ENCODE peak calls at places on chromosomes 11 and 22, in five cellular contexts. Y, A, L, C and M are unnamed samples.

GRCh38 chr11:128913806-128914205 is 22.6 kb downstream of the KCNJ5 start:
- DNase-seq in L (no peak), A (no peak), C (no peak), Y (no peak), M (no peak)

GRCh38 chr11:96019810-96020747 is 96.2 kb upstream of the MTMR2 start:
- DNase-seq in C (no peak), A (no peak), L (no peak), Y (no peak), M (no peak)

GRCh38 chr11:581342-581741 is 5.1 kb downstream of the PHRF1 start:
- DNase-seq in L (no peak), C (no peak), Y (no peak), A (no peak), M (no peak)

GRCh38 chr11:105579111-105579510 is 30.8 kb upstream of the GRIA4 start:
- DNase-seq in C (no peak), A (no peak), Y (no peak), L (no peak), M (no peak)

GRCh38 chr11:97902828-97903227 is 1117.9 kb upstream of the CNTN5 start:
- DNase-seq in Y (no peak), A (no peak), L (no peak), C (no peak), M (no peak)

GRCh38 chr22:35114296-35114980 is 48.5 kb downstream of the ISX start:
- DNase-seq in C (no peak), Y (no peak), A (no peak), L (no peak), M (no peak)

GRCh38 chr11:927871-928270 is 2.2 kb downstream of the AP2A2 start:
- DNase-seq in L (peak), A (no peak), C (no peak), Y (no peak), M (no peak)

GRCh38 chr11:15412054-15412453 is 297.3 kb downstream of the INSC start:
- DNase-seq in Y (no peak), A (no peak), L (no peak), C (no peak), M (no peak)

GRCh38 chr11:73965076-73965763 is 14.4 kb downstream of the DNAJB13 start:
- DNase-seq in C (peak), A (no peak), Y (no peak), L (no peak), M (no peak)

GRCh38 chr11:105829084-105829483 is 193.0 kb downstream of the MSANTD4 start:
- DNase-seq in C (no peak), A (no peak), L (no peak), Y (no peak), M (no peak)

GRCh38 chr11:70398834-70399680 is 728 bp downstream of the CTTN start:
- DNase-seq in A (no peak), Y (no peak), C (no peak), L (no peak), M (no peak)

GRCh38 chr11:117841582-117842031 is 17.1 kb upstream of the FXYD2 start:
- DNase-seq in Y (no peak), A (no peak), L (no peak), C (no peak), M (no peak)

GRCh38 chr11:1113405-1114201 is 38.9 kb downstream of the MUC2 start:
- DNase-seq in L (no peak), A (peak), Y (no peak), C (no peak), M (no peak)

GRCh38 chr11:36409152-36409713 is 100.8 kb downstream of the TRAF6 start:
- DNase-seq in Y (peak), C (peak), A (no peak), L (peak), M (peak)

GRCh38 chr11:130115218-130115617 is 44.4 kb upstream of the ST14 start:
- DNase-seq in C (peak), A (no peak), L (no peak), Y (peak), M (peak)

GRCh38 chr11:61756452-61757212 is 4.2 kb downstream of the MYRF start:
- DNase-seq in L (peak), Y (peak), A (no peak), C (peak), M (peak)

GRCh38 chr11:10605941-10606381 is 37.5 kb upstream of the LYVE1 start:
- DNase-seq in Y (peak), L (no peak), C (peak), A (no peak), M (peak)

GRCh38 chr11:1453611-1454386 is 32.8 kb downstream of the MOB2 start:
- DNase-seq in L (peak), C (no peak), A (peak), Y (no peak), M (no peak)

GRCh38 chr11:111725621-111726020 is 40.6 kb downstream of the PPP2R1B start:
- DNase-seq in Y (no peak), L (no peak), C (no peak), A (no peak), M (no peak)

GRCh38 chr11:111723595-111723994 is 42.6 kb downstream of the PPP2R1B start:
- DNase-seq in A (no peak), Y (no peak), C (peak), L (no peak), M (no peak)

GRCh38 chr11:111727431-111727830 is 38.8 kb downstream of the PPP2R1B start:
- DNase-seq in C (no peak), L (no peak), Y (no peak), A (no peak), M (no peak)

GRCh38 chr11:111724615-111725129 is 41.5 kb downstream of the PPP2R1B start:
- DNase-seq in A (no peak), C (no peak), Y (no peak), L (no peak), M (no peak)

DNA sequence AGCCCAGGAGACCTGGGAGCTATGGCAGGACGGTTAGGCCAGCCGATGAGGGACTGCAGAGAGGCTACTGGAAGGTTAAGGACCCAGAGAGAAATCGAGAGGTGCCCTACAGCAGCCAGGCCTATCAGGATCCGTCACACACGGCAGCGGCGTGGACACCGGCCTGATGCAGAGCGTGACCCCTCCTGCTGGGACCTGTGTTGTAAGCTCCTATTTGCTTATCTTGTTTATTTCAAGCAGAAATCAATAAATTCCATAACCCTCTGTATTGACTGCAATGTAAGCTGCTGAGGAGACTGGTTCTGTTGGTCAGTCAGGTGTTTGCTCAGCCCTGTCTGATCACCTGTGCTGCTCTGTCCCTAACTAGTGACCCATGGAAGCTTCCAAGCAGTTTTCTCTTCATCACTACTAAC is 39.9 kb downstream of the PPP2R1B start:
- DNase-seq in Y (no peak), L (no peak), A (no peak), C (no peak), M (no peak)
- H3K4me3 ChIP-seq in Y (no peak), L (no peak), A (no peak), C (no peak), M (no peak)

GRCh38 chr22:37426532-37427127 is 649 bp downstream of the ELFN2 start:
- DNase-seq in C (no peak), L (no peak), A (no peak), Y (no peak), M (no peak)
- H3K4me3 ChIP-seq in C (peak), L (no peak), A (peak), Y (peak), M (peak)

DNA sequence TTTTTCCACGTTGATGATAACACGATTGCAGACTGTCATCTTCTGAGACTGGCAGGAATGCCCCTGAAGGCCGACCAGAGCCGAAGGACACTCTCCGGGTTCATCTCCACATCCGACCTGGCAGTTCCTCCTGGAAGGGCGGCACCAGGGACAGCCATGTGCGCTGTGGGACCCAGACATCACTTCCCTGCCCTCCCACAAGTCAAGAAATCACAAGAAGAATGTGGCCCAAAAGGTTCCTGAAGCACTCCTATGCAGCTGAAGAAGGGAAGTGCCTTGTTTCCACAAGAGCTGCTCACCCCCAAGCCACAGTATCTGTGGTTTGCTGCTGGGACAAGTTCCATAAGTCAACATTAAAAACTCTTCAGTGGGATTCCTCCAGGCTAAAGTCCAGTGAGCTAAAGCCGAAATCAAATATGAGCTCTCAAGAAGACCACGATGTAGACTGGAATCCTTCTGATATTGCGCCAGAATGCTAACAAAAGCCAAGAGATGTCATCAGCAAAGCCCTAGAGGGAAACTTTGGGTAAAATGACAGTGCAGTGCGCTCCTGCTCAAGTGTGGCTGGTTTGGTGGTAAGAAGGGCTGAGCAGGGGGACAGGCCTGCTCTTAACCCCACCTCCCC is 21.2 kb downstream of the PACSIN2 start:
- DNase-seq in L (no peak), Y (peak), A (no peak), C (peak), M (peak)
- H3K4me3 ChIP-seq in L (no peak), Y (no peak), A (no peak), C (no peak), M (no peak)

DNA sequence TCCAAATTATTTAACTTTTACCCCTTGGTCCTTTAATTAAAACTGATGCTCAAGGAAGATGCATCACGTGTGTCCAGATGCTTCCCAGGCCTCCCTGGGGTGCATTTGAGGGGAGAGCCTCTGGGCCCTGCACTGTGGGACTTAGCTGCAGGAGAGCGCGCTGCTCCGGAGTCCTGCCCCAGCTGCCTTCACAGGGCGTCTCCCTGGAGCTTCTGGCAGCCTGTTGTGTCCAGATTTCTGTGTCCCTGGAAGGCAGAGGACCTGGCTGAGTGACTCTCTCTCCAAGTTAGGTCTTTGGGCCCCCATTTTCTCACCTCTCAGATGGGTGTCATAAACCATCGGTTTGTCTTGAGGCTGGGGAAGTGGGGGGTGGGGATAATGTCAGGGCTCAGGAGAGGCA is 3.0 kb downstream of the ARHGAP8 start:
- DNase-seq in L (no peak), Y (no peak), A (no peak), C (no peak), M (no peak)
- H3K4me3 ChIP-seq in L (no peak), Y (no peak), A (peak), C (no peak), M (no peak)

GRCh38 chr22:20999350-21000214 is 2.3 kb downstream of the THAP7 start:
- DNase-seq in C (no peak), L (no peak), A (no peak), Y (no peak), M (no peak)
- H3K4me3 ChIP-seq in C (no peak), L (no peak), A (no peak), Y (no peak), M (no peak)

GRCh38 chr11:64341851-64342791 is 2.1 kb downstream of the CCDC88B start:
- DNase-seq in A (peak), L (peak), C (peak), Y (peak), M (peak)

GRCh38 chr11:64339319-64339718 is 685 bp upstream of the CCDC88B start:
- DNase-seq in Y (no peak), L (peak), A (no peak), C (no peak), M (no peak)

GRCh38 chr11:64339754-64340408 is at the start of gene CCDC88B:
- DNase-seq in Y (no peak), C (no peak), A (no peak), L (peak), M (no peak)

GRCh38 chr11:64341429-64341828 is 1.4 kb downstream of the CCDC88B start:
- DNase-seq in A (no peak), L (no peak), Y (no peak), C (no peak), M (no peak)

GRCh38 chr11:64340671-64341335 is 799 bp downstream of the CCDC88B start:
- DNase-seq in L (peak), C (no peak), A (peak), Y (no peak), M (no peak)
- H3K4me3 ChIP-seq in L (no peak), C (no peak), A (peak), Y (no peak), M (no peak)

GRCh38 chr11:67466367-67466766 is 2.7 kb downstream of the TMEM134 start:
- DNase-seq in L (no peak), C (no peak), Y (no peak), A (no peak), M (no peak)

GRCh38 chr11:67468509-67468834 is 579 bp downstream of the TMEM134 start:
- DNase-seq in Y (no peak), C (no peak), A (no peak), L (peak), M (no peak)

GRCh38 chr11:67468056-67468455 is 995 bp downstream of the TMEM134 start:
- DNase-seq in Y (no peak), C (no peak), L (no peak), A (no peak), M (no peak)

GRCh38 chr11:67468835-67469811 is at the start of gene TMEM134:
- DNase-seq in C (peak), Y (peak), L (peak), A (peak), M (peak)

GRCh38 chr11:67466962-67467771 is 1.9 kb downstream of the TMEM134 start:
- DNase-seq in C (no peak), Y (no peak), A (no peak), L (no peak), M (no peak)
- H3K4me3 ChIP-seq in C (no peak), Y (no peak), A (no peak), L (no peak), M (no peak)

DNA sequence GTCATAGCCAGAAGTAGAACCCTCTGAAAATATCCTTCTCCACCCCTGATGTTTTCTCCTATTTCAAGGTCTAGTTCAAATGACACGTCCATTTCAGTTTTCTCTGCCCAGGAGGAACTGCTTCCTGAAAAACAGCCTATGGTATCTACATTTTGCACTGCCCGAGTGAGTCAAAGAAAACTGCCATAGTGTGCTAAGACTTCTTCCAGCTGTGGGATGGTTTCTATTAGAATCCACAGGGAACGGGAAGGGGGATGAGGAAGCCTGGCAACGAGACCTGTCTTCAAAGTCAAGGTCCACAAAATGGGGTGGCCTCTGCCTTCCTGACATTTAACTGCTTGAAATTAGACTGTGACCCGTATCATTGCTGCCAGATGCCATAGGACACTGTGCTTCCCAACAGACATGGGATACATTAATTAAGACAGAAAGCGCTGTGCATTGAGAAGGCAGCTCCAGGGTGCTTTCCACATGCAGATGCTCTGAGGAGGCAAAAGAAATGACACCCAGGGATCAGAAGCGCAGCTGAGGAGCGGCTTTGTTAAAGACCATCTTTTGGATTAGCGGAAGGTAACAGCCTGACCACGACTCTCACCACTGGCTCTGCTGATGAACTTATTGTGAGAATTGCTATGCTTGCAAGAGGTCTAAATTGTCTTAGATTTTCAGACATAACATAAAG is 39.4 kb upstream of the NUP50 start:
- DNase-seq in A (no peak), Y (no peak), L (no peak), C (no peak), M (peak)
- H3K4me3 ChIP-seq in A (no peak), Y (no peak), L (no peak), C (no peak), M (no peak)

DNA sequence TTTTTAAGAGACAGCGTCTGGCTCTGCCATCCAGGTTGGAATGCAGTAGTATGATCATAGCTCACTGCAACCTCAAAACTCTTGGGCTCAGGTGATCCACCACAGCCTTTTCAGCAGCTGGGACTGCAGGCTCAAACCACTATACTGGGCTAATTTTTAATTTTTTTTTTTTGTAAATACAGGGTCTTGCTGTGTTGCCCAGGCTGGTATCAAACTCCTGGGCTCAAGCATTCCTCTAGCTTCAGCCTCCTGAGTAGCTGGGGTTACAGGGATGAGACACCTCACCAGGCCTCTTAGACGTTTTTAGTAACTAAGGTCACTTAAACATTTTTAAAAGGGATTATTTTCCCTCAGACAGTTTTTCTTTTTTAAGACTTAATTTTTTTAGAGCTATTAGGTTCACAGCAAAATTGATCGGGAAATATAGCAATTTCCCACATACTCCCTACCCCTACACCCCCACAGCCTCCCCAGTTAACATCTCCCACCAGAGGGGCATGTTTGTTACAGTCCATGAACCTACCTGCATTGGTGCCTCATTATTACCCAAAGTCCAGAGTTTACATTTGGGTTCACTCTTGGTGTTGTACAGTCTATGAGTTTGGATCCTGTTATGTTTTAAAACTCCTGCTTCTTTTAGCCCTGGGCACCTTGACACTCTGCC is 3.9 kb downstream of the BCR start:
- DNase-seq in L (no peak), C (no peak), A (no peak), Y (no peak), M (no peak)
- H3K4me3 ChIP-seq in L (peak), C (no peak), A (no peak), Y (peak), M (no peak)

DNA sequence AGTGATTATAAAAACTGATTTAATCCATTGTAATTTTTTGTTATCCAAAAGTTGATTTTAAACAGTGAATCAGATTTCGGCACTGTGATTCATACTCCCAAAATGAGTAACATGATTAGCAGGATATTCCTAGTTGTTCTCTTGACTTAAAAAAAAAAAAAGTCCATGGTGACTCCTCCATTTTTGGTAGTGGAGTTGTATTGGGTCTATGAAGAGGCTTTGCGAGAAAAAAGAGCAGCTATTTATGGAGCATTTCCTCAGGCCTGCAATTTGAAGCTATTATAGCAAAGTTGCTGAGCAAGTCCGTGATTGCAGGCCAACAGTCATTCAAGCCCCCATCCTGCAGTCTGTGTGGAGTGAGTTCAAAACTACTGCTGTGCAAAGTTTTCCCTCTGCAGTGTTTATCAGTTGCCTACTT is 28.8 kb downstream of the YAP1 start:
- DNase-seq in C (peak), L (no peak), Y (peak), A (no peak), M (peak)
- H3K4me3 ChIP-seq in C (no peak), L (no peak), Y (peak), A (no peak), M (peak)